ENCODE peak calls at places on chromosomes 11 and 22, in seven cellular contexts. K, V, B, A, O, F and R are unnamed samples.

GRCh38 chr11:16763746-16764145 is 25.3 kb downstream of the C11orf58 start:
- DNase-seq in V (no peak), F (no peak), O (no peak), B (no peak), K (no peak), A (no peak), R (no peak)

GRCh38 chr11:72740562-72741428 is 11.4 kb downstream of the ARAP1 start:
- DNase-seq in K (no peak), O (no peak), F (no peak), B (no peak), A (no peak), V (no peak), R (no peak)

GRCh38 chr11:46389450-46390330 is 1.9 kb downstream of the CHRM4 start:
- DNase-seq in F (peak; percentile 28), K (peak; percentile 81), A (no peak), O (peak; percentile 51), V (peak; percentile 63), B (peak; percentile 83), R (no peak)

GRCh38 chr11:43992834-43993637 is 50.6 kb downstream of the C11orf96 start:
- DNase-seq in B (peak; percentile 15), F (no peak), A (no peak), K (no peak), O (no peak), V (no peak), R (no peak)

GRCh38 chr11:44316388-44317240 is 6.7 kb upstream of the ALX4 start:
- DNase-seq in B (no peak), V (no peak), O (no peak), F (no peak), K (no peak), A (no peak), R (no peak)

GRCh38 chr11:27886765-27887328 is 186.6 kb upstream of the BDNF start:
- DNase-seq in F (no peak), V (no peak), O (no peak), B (no peak), K (no peak), A (no peak), R (no peak)

GRCh38 chr22:22103078-22103593 is 120.5 kb upstream of the TOP3B start:
- DNase-seq in A (peak; percentile 5), K (peak; percentile 33), V (no peak), F (peak; percentile 8), B (peak; percentile 16), O (peak; percentile 9), R (no peak)

GRCh38 chr11:62569611-62570010 is 4.1 kb downstream of the EEF1G start:
- DNase-seq in K (no peak), A (no peak), O (no peak), F (no peak), B (no peak), V (no peak), R (no peak)

GRCh38 chr22:50699754-50700386 is 27.2 kb downstream of the SHANK3 start:
- DNase-seq in V (no peak), B (peak; percentile 56), O (no peak), F (no peak), K (no peak), A (no peak), R (no peak)

GRCh38 chr11:71426413-71426812 is 21.8 kb downstream of the DHCR7 start:
- DNase-seq in F (no peak), A (no peak), B (no peak), K (no peak), O (no peak), V (no peak), R (no peak)

GRCh38 chr22:32050678-32051515 is 7.8 kb downstream of the SLC5A1 start:
- DNase-seq in V (peak; percentile 34), F (peak; percentile 79), B (no peak), O (peak; percentile 82), K (no peak), A (peak; percentile 77), R (no peak)

GRCh38 chr11:68505596-68505995 is 45.0 kb downstream of the PPP6R3 start:
- DNase-seq in A (no peak), K (no peak), B (no peak), O (peak; percentile 46), V (no peak), F (peak; percentile 16), R (no peak)

GRCh38 chr22:36977401-36977861 is 41.8 kb downstream of the TST start:
- DNase-seq in V (peak; percentile 47), F (peak; percentile 13), K (peak; percentile 90), B (peak; percentile 74), A (peak; percentile 73), O (peak; percentile 31), R (peak; percentile 79)

GRCh38 chr11:134579709-134580634 is 167.9 kb upstream of the B3GAT1 start:
- DNase-seq in V (peak; percentile 23), K (no peak), B (no peak), O (no peak), F (no peak), A (no peak), R (peak; percentile 3)

GRCh38 chr11:45110562-45110961 is 35.9 kb upstream of the PRDM11 start:
- DNase-seq in A (no peak), V (no peak), O (peak; percentile 68), K (peak; percentile 72), B (peak; percentile 77), F (peak; percentile 61), R (no peak)

GRCh38 chr11:65700377-65700776 is 11.7 kb upstream of the KAT5 start:
- DNase-seq in A (no peak), F (no peak), K (no peak), B (no peak), O (no peak), V (no peak), R (no peak)

GRCh38 chr11:113876074-113876797 is 864 bp upstream of the USP28 start:
- DNase-seq in A (no peak), B (peak; percentile 56), F (no peak), K (no peak), O (no peak), V (no peak), R (no peak)

GRCh38 chr22:37457093-37457893 is 28.9 kb downstream of the MFNG start:
- DNase-seq in K (peak; percentile 81), V (peak; percentile 85), A (peak; percentile 66), B (peak; percentile 80), O (peak; percentile 29), F (peak; percentile 41), R (peak; percentile 88)

GRCh38 chr22:19728836-19729235 is 5.5 kb downstream of the GP1BB start:
- DNase-seq in K (no peak), V (no peak), O (no peak), F (no peak), A (no peak), B (no peak), R (no peak)

GRCh38 chr11:17673951-17674350 is 45.4 kb upstream of the MYOD1 start:
- DNase-seq in V (no peak), B (no peak), A (no peak), F (no peak), K (no peak), O (peak; percentile 6), R (no peak)

GRCh38 chr11:112852141-112852853 is 108.9 kb upstream of the NCAM1 start:
- DNase-seq in F (no peak), V (no peak), A (no peak), K (no peak), B (no peak), O (no peak), R (no peak)

GRCh38 chr22:50599816-50600454 is 658 bp upstream of the MAPK8IP2 start:
- DNase-seq in O (no peak), V (no peak), F (no peak), K (peak; percentile 74), A (no peak), B (peak; percentile 54), R (peak; percentile 63)

GRCh38 chr11:130527648-130528300 is 79.3 kb downstream of the ADAMTS15 start:
- DNase-seq in V (no peak), B (no peak), K (no peak), A (no peak), F (peak; percentile 78), O (no peak), R (no peak)

GRCh38 chr11:2565447-2566222 is 120.8 kb downstream of the KCNQ1 start:
- DNase-seq in B (no peak), V (no peak), F (no peak), O (no peak), K (no peak), A (no peak), R (no peak)

GRCh38 chr22:26722159-26722558 is 64.8 kb downstream of the MIAT start:
- DNase-seq in A (no peak), K (no peak), F (peak; percentile 32), O (peak; percentile 73), V (no peak), B (no peak), R (no peak)

GRCh38 chr11:120023120-120023519 is 114.8 kb downstream of the TRIM29 start:
- DNase-seq in K (no peak), A (no peak), O (no peak), F (no peak), B (peak; percentile 32), V (no peak), R (no peak)